ENCODE peak calls at places on chromosome 6, in nine cellular contexts. Q is WTC11; S is stimulated activated CD4-positive, alpha-beta T cell treated with anti-CD3 and anti-CD28 coated beads, TNF-alpha, amount 100 ng/mL, for 4 hours; R is progenitor cell of endocrine pancreas; Z is GM20000; V is NCI-H510A treated with DMSO at 0.1 percent for 48 hours; N is colonic mucosa; F is psoas muscle; Y is naive thymus-derived CD8-positive, alpha-beta T cell. I is an unnamed sample.

GRCh38 chr6:90583783-90584481 is 2.9 kb downstream of the MAP3K7 start:
- DNase-seq in R (no peak), F (no peak), S (no peak), N (no peak), Y (no peak), Q (no peak), Z (no peak), V (no peak), I (no peak)

GRCh38 chr6:157410088-157410487 is 29.1 kb downstream of the ZDHHC14 start:
- DNase-seq in F (no peak), N (no peak), Z (no peak), Q (no peak), S (no peak), Y (no peak), V (no peak), R (no peak), I (no peak)

GRCh38 chr6:7673063-7673536 is 52.8 kb upstream of the BMP6 start:
- DNase-seq in V (no peak), Z (no peak), Y (no peak), S (no peak), F (peak), N (peak), Q (peak), R (no peak), I (peak)

GRCh38 chr6:65088575-65088974 is 618.5 kb downstream of the EYS start:
- DNase-seq in Y (no peak), R (no peak), S (no peak), Z (no peak), V (no peak), N (no peak), F (no peak), Q (no peak), I (no peak)

GRCh38 chr6:71476872-71477271 is 188.3 kb downstream of the OGFRL1 start:
- DNase-seq in R (no peak), Q (no peak), N (no peak), S (no peak), V (no peak), F (no peak), Z (no peak), Y (no peak), I (no peak)

GRCh38 chr6:51719297-51719696 is 368.1 kb downstream of the PKHD1 start:
- DNase-seq in F (no peak), V (no peak), R (no peak), Q (no peak), S (no peak), N (no peak), Y (no peak), Z (no peak), I (no peak)

GRCh38 chr6:70152786-70153185 is 150.1 kb downstream of the COL9A1 start:
- DNase-seq in Y (no peak), N (no peak), Z (no peak), F (no peak), R (no peak), V (no peak), S (no peak), Q (no peak), I (peak)

GRCh38 chr6:3457710-3458605 is 1.1 kb upstream of the SLC22A23 start:
- DNase-seq in V (peak), Y (no peak), F (peak), Q (peak), R (no peak), N (peak), S (no peak), Z (no peak), I (no peak)

I was measured in SJCRH30.